ENCODE peak calls at places on chromosomes 3 and 15, in four cellular contexts. J is K562, F is GM12878, Q is HL-60. I is an unnamed sample.

GRCh38 chr3:43735618-43736017 is 44.9 kb downstream of the ABHD5 start:
- DNase-seq in J (no peak), F (no peak), Q (no peak), I (no peak)

GRCh38 chr3:18666655-18667054 is 241.5 kb upstream of the SATB1 start:
- DNase-seq in J (no peak), F (no peak), Q (no peak), I (no peak)

GRCh38 chr15:47744496-47744895 is 27.2 kb downstream of the SEMA6D start:
- DNase-seq in J (no peak), F (no peak), Q (no peak), I (no peak)

GRCh38 chr3:107753494-107753893 is 230.7 kb downstream of the BBX start:
- DNase-seq in J (peak), F (no peak), Q (no peak), I (no peak)

GRCh38 chr3:160376681-160377080 is 22.3 kb downstream of the IFT80 start:
- DNase-seq in J (no peak), F (no peak), Q (no peak), I (no peak)

GRCh38 chr3:35793668-35794067 is 154.3 kb downstream of the ARPP21 start:
- DNase-seq in J (no peak), F (no peak), Q (no peak), I (no peak)

GRCh38 chr15:88012711-88013110 is 243.8 kb downstream of the NTRK3 start:
- DNase-seq in J (no peak), F (no peak), Q (no peak), I (no peak)

GRCh38 chr3:177286034-177286433 is 88.8 kb upstream of the TBL1XR1 start:
- DNase-seq in J (no peak), F (no peak), Q (no peak), I (no peak)

GRCh38 chr3:14801031-14801430 is 17.7 kb upstream of the FGD5 start:
- DNase-seq in J (no peak), F (no peak), Q (no peak), I (no peak)

GRCh38 chr15:20348291-20348899 is 193.2 kb downstream of the GOLGA6L6 start:
- DNase-seq in J (no peak), F (no peak), Q (no peak), I (no peak)

GRCh38 chr3:38354588-38355344 is 8.2 kb downstream of the XYLB start:
- DNase-seq in J (peak), F (no peak), Q (no peak), I (no peak)

GRCh38 chr3:134317106-134317947 is 56.9 kb downstream of the AMOTL2 start:
- DNase-seq in J (no peak), F (no peak), Q (no peak), I (no peak)

GRCh38 chr3:64290864-64291263 is 65.6 kb upstream of the PRICKLE2 start:
- DNase-seq in J (no peak), F (no peak), Q (no peak), I (no peak)

GRCh38 chr3:10288575-10288960 is 4.2 kb downstream of the GHRL start:
- DNase-seq in J (no peak), F (no peak), Q (no peak), I (no peak)

GRCh38 chr15:41544650-41545015 is 576 bp upstream of the RPAP1 start:
- DNase-seq in J (no peak), F (no peak), Q (no peak), I (no peak)

DNA sequence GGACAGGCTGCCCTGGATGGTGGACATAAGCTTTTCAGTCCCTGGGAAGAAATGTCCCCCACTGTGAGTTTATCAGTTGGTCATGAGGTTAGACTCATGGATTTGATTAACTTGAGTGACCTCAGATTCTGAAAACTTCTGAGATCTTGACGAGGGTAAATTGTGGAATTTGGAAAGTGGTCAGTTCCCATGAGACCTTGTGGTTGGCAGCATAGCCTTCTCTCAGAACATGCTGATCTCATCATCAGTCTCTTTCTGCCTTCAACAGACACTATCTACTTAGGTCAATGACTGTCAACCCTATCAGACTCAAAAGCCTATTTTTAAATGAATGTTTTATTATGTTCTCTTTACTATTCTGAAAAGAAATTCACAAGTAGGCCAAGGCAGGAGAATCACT is 45.6 kb upstream of the NDUFB4 start:
- DNase-seq in J (no peak), F (no peak), Q (no peak), I (no peak)
- TF ChIP-seq SPI1 in J (no peak), F (no peak), Q (no peak), I (no peak)

GRCh38 chr3:165754219-165755007 is 82.8 kb downstream of the BCHE start:
- DNase-seq in J (no peak), F (no peak), Q (no peak), I (no peak)
- TF ChIP-seq SPI1 in J (no peak), F (no peak), Q (no peak), I (no peak)

DNA sequence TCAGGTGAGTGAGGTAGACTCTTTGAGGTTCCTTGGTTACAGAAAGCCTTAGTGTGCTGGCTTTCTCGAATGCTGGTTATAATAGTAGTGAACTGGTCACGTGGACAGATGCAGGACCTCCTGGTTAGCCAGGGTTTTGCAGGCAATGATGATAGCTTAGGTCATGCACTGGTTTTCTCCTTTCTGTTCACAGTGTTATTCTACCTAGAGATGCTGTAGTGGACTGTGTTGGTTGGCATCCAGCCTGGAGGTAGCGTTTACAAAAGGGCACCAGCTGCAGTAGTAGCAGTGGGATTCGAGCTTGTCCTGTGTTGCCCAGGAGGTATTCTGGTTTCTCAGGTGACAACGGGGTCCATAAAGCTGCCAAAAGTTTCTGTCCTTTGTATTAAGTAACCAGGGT is 27.0 kb downstream of the PCCB start:
- DNase-seq in J (no peak), F (no peak), Q (no peak), I (no peak)
- TF ChIP-seq SPI1 in J (no peak), F (no peak), Q (no peak), I (no peak)

GRCh38 chr3:49025793-49026520 is 3.2 kb downstream of the IMPDH2 start:
- DNase-seq in J (no peak), F (no peak), Q (no peak), I (no peak)

GRCh38 chr3:49023775-49024174 is 1.9 kb downstream of the NDUFAF3 start:
- DNase-seq in J (no peak), F (no peak), Q (no peak), I (no peak)

GRCh38 chr3:49022751-49023171 is 840 bp downstream of the NDUFAF3 start:
- DNase-seq in J (no peak), F (no peak), Q (no peak), I (no peak)

GRCh38 chr3:49025005-49025792 is 3.3 kb downstream of the NDUFAF3 start:
- DNase-seq in J (no peak), F (no peak), Q (peak), I (no peak)

DNA sequence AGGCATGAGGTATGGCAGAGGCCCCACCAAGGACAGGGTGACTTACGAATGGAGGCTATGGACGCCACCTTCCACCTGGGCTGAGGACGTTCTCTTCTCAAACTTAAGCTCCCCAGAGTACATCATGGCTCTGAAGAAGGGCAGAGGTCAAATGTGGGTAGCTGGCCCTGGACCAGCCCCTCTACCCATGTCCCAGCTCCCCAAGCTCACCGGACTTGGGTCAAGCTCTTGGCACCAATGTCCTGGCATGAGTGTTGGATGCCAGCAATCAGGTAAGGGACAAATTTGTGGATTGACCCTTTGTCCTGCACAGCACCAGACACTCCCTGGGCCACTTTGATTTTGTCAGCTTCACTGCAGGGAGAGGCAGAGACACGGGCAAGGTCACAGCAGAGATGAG is 2.5 kb downstream of the NDUFAF3 start:
- DNase-seq in J (no peak), F (no peak), Q (no peak), I (no peak)
- TF ChIP-seq SPI1 in J (no peak), F (no peak), Q (no peak), I (no peak)

GRCh38 chr15:79406191-79406590 is 25.9 kb upstream of the MINAR1 start:
- DNase-seq in J (no peak), F (no peak), Q (no peak), I (no peak)

GRCh38 chr15:79400650-79401049 is 31.5 kb upstream of the MINAR1 start:
- DNase-seq in J (no peak), F (no peak), Q (no peak), I (no peak)

GRCh38 chr15:79401301-79401700 is 30.8 kb upstream of the MINAR1 start:
- DNase-seq in J (no peak), F (no peak), Q (no peak), I (no peak)

GRCh38 chr15:79402136-79402535 is 30.0 kb upstream of the MINAR1 start:
- DNase-seq in J (no peak), F (no peak), Q (no peak), I (no peak)

GRCh38 chr15:79403501-79403900 is 28.6 kb upstream of the MINAR1 start:
- DNase-seq in J (no peak), F (no peak), Q (no peak), I (no peak)
- TF ChIP-seq SPI1 in J (no peak), F (no peak), Q (no peak), I (no peak)

GRCh38 chr15:49946681-49947080 is 172.4 kb downstream of the ATP8B4 start:
- DNase-seq in J (no peak), F (no peak), Q (no peak), I (no peak)
- TF ChIP-seq SPI1 in J (no peak), F (no peak), Q (no peak), I (no peak)

GRCh38 chr3:136818851-136819783 is at the start of gene SLC35G2:
- DNase-seq in J (peak), F (no peak), Q (no peak), I (peak)

GRCh38 chr3:136817448-136817847 is 1.5 kb upstream of the SLC35G2 start:
- DNase-seq in J (no peak), F (no peak), Q (no peak), I (no peak)

GRCh38 chr3:136819784-136820640 is 1.1 kb downstream of the SLC35G2 start:
- DNase-seq in J (peak), F (no peak), Q (no peak), I (peak)

GRCh38 chr3:136818191-136818850 is 605 bp upstream of the SLC35G2 start:
- DNase-seq in J (peak), F (no peak), Q (no peak), I (no peak)
- TF ChIP-seq SPI1 in J (no peak), F (no peak), Q (no peak), I (no peak)